ENCODE peak calls at places on chromosomes 13 and 19, in eight cellular contexts. D, N, L, P, T, J, S and H are unnamed samples.

GRCh38 chr19:54366811-54367210 is 2.1 kb upstream of the LAIR1 start:
- DNase-seq in D (no peak), N (no peak), L (no peak), P (no peak), T (no peak), J (no peak), S (no peak), H (no peak)

GRCh38 chr13:106241974-106242373 is 293.5 kb downstream of the EFNB2 start:
- DNase-seq in D (no peak), N (no peak), L (no peak), P (no peak), T (no peak), J (no peak), S (no peak), H (no peak)

GRCh38 chr19:2584002-2584401 is 108.1 kb downstream of the GADD45B start:
- DNase-seq in D (no peak), N (no peak), L (peak; percentile 28), P (no peak), T (no peak), J (no peak), S (no peak), H (no peak)

GRCh38 chr19:17311455-17312248 is 2.3 kb downstream of the DDA1 start:
- DNase-seq in D (peak; percentile 42), N (peak; percentile 73), L (no peak), P (no peak), T (no peak), J (peak; percentile 90), S (no peak), H (no peak)

GRCh38 chr19:29660835-29661234 is 4.4 kb upstream of the PLEKHF1 start:
- DNase-seq in D (peak; percentile 33), N (no peak), L (no peak), P (no peak), T (no peak), J (no peak), S (no peak), H (no peak)

GRCh38 chr19:29679598-29680210 is 14.4 kb downstream of the PLEKHF1 start:
- DNase-seq in D (no peak), N (no peak), L (no peak), P (no peak), T (no peak), J (no peak), S (no peak), H (no peak)

GRCh38 chr13:77437267-77437666 is 98.2 kb upstream of the SCEL start:
- DNase-seq in D (no peak), N (no peak), L (no peak), P (no peak), T (no peak), J (no peak), S (no peak), H (no peak)

GRCh38 chr19:2720777-2721569 is at the start of gene DIRAS1:
- DNase-seq in D (no peak), N (no peak), L (no peak), P (no peak), T (no peak), J (no peak), S (no peak), H (no peak)

GRCh38 chr13:43908156-43909126 is 28.7 kb downstream of the LACC1 start:
- DNase-seq in D (peak; percentile 77), N (peak; percentile 25), L (no peak), P (peak; percentile 55), T (no peak), J (peak; percentile 85), S (no peak), H (no peak)

GRCh38 chr13:89496478-89496877 is 1825.3 kb downstream of the SLITRK5 start:
- DNase-seq in D (no peak), N (no peak), L (no peak), P (no peak), T (no peak), J (no peak), S (no peak), H (no peak)

GRCh38 chr19:44848036-44848804 is 2.1 kb downstream of the NECTIN2 start:
- DNase-seq in D (peak; percentile 56), N (no peak), L (peak; percentile 68), P (no peak), T (no peak), J (no peak), S (peak; percentile 24), H (no peak)

GRCh38 chr19:2491130-2491801 is 15.3 kb downstream of the GADD45B start:
- DNase-seq in D (peak; percentile 79), N (no peak), L (no peak), P (no peak), T (no peak), J (peak; percentile 81), S (peak; percentile 97), H (no peak)

GRCh38 chr13:50323440-50324070 is 308.3 kb downstream of the KCNRG start:
- DNase-seq in D (peak; percentile 70), N (no peak), L (no peak), P (peak; percentile 71), T (no peak), J (no peak), S (no peak), H (no peak)

GRCh38 chr19:4513248-4513647 is 5.0 kb downstream of the PLIN4 start:
- DNase-seq in D (no peak), N (no peak), L (peak; percentile 38), P (no peak), T (no peak), J (no peak), S (no peak), H (no peak)

GRCh38 chr13:33379597-33379996 is 94.0 kb upstream of the STARD13 start:
- DNase-seq in D (no peak), N (no peak), L (no peak), P (no peak), T (no peak), J (no peak), S (peak; percentile 58), H (no peak)

GRCh38 chr13:48573213-48573612 is 40.3 kb upstream of the RCBTB2 start:
- DNase-seq in D (no peak), N (no peak), L (no peak), P (no peak), T (no peak), J (no peak), S (no peak), H (no peak)

GRCh38 chr13:94389544-94390351 is 89.7 kb downstream of the DCT start:
- DNase-seq in D (peak; percentile 45), N (no peak), L (no peak), P (no peak), T (no peak), J (no peak), S (no peak), H (no peak)

GRCh38 chr19:40735003-40735771 is 15.1 kb downstream of the ACTMAP start:
- DNase-seq in D (no peak), N (no peak), L (no peak), P (no peak), T (no peak), J (no peak), S (no peak), H (no peak)

GRCh38 chr19:35901854-35902661 is at the start of gene HCST:
- DNase-seq in D (peak; percentile 12), N (no peak), L (no peak), P (no peak), T (no peak), J (no peak), S (no peak), H (no peak)

GRCh38 chr13:29282096-29282495 is 313.4 kb downstream of the SLC7A1 start:
- DNase-seq in D (no peak), N (no peak), L (no peak), P (no peak), T (no peak), J (no peak), S (no peak), H (no peak)
- H3K27ac ChIP-seq in D (no peak overlapping the region), N (no peak overlapping the region), L (no peak overlapping the region), P (no peak overlapping the region), T (no peak overlapping the region), J (no peak overlapping the region), S (no peak overlapping the region), H (no peak overlapping the region)

GRCh38 chr13:59319276-59319675 is 844.5 kb downstream of the DIAPH3 start:
- DNase-seq in D (peak; percentile 17), N (no peak), L (no peak), P (no peak), T (no peak), J (no peak), S (no peak), H (no peak)

GRCh38 chr13:59318320-59318930 is 845.3 kb downstream of the DIAPH3 start:
- DNase-seq in D (peak; percentile 77), N (peak; percentile 3), L (peak; percentile 36), P (peak; percentile 16), T (peak; percentile 72), J (no peak), S (peak; percentile 69), H (peak; percentile 23)

DNA sequence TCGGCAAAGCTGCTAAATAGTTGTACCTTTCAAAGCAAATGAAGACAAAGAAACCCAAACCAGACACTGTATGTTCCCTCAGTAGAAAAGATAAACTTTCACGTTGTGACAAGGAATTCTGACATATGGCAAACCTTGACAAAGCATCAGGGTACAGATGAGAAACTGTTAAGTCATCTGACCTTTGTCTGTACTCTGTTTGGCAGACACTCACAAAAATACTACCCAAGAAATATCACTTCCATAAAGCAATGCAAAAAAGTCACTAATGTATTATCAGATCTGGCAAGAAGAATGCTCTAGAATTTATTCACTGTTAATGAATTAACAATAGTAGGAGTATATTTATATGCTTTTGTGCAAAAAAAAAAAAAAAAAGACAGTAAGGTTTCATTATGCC is 843.7 kb downstream of the DIAPH3 start:
- DNase-seq in D (no peak), N (no peak), L (no peak), P (no peak), T (no peak), J (no peak), S (no peak), H (no peak)
- H3K27ac ChIP-seq in D (no peak overlapping the region), N (no peak overlapping the region), L (no peak overlapping the region), P (no peak overlapping the region), T (no peak overlapping the region), J (no peak overlapping the region), S (no peak overlapping the region), H (no peak overlapping the region)

DNA sequence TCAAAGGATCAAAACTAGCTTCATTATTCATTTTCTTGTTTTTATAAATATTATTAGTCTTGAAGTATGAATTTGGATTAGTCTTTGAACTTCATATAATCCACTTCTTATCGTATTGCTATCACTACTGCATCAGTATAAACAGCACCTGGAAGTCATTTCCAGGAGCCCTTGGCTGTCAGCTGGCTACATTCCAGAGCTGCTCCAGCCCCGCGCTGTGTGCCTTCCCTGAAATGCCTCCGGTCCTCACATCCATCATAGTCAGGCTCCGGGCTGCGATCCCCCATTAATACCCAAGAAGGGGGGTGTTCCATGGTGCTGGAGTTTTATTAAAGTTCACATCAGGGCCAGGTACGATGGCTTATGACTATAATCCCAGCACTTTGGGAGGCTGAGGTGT is 124.3 kb upstream of the GJB6 start:
- DNase-seq in D (peak; percentile 9), N (no peak), L (no peak), P (no peak), T (no peak), J (no peak), S (no peak), H (no peak)
- H3K27ac ChIP-seq in D (no peak overlapping the region), N (no peak overlapping the region), L (no peak overlapping the region), P (no peak overlapping the region), T (no peak overlapping the region), J (no peak overlapping the region), S (no peak overlapping the region), H (no peak overlapping the region)

DNA sequence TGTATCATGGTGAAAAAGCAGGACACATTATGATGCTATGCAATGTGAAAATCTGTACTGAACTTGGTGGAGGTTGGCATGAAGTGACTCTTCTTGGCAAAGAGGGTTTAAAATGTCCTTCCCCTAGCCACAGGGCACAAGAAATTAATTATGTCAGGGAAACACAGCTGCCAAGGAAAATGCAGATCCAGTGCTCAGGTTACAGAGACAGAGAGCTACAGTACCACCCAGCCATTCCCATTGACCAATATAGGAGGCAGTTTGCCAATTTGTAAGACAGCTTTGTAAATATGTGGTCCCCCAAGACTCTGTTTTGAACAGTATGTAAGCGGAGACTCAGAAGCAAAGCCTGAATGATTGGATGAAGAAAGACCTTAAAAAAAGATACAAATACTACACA is 69.4 kb upstream of the KLF12 start:
- DNase-seq in D (no peak), N (no peak), L (no peak), P (peak; percentile 46), T (no peak), J (no peak), S (no peak), H (no peak)
- H3K27ac ChIP-seq in D (no peak overlapping the region), N (no peak overlapping the region), L (no peak overlapping the region), P (no peak overlapping the region), T (no peak overlapping the region), J (no peak overlapping the region), S (no peak overlapping the region), H (no peak overlapping the region)